ENCODE peak calls at places on chromosomes 2 and 18, in seven cellular contexts. L, T, A, F, W, M and N are unnamed samples.

GRCh38 chr18:1559563-1559962 is 654.9 kb downstream of the ADCYAP1 start:
- DNase-seq in M (no peak), W (no peak), T (peak), L (no peak), F (no peak), A (peak), N (no peak)

GRCh38 chr2:44367591-44367990 is 5.8 kb downstream of the CAMKMT start:
- DNase-seq in T (no peak), F (no peak), W (no peak), M (no peak), L (no peak), A (no peak), N (no peak)

GRCh38 chr2:239824051-239824694 is 201.0 kb downstream of the NDUFA10 start:
- DNase-seq in L (no peak), F (peak), M (peak), A (peak), T (peak), W (peak), N (no peak)

GRCh38 chr18:74768096-74768495 is 170.4 kb downstream of the ZNF407 start:
- DNase-seq in W (no peak), A (no peak), F (no peak), L (peak), M (no peak), T (no peak), N (no peak)

GRCh38 chr2:63124209-63124608 is 73.6 kb downstream of the OTX1 start:
- DNase-seq in A (no peak), T (no peak), F (no peak), L (no peak), W (no peak), M (peak), N (no peak)

GRCh38 chr2:140580799-140581198 is 1550.0 kb downstream of the LRP1B start:
- DNase-seq in M (no peak), T (no peak), A (no peak), L (no peak), W (no peak), F (no peak), N (peak)

GRCh38 chr2:20618468-20618885 is 32.4 kb downstream of the HS1BP3 start:
- DNase-seq in L (no peak), M (no peak), W (no peak), A (no peak), T (no peak), F (no peak), N (no peak)

GRCh38 chr2:222959358-222959757 is 92.6 kb upstream of the KCNE4 start:
- DNase-seq in T (peak), W (peak), M (peak), A (peak), F (no peak), L (peak), N (peak)

GRCh38 chr2:64952896-64953482 is 36.2 kb upstream of the SLC1A4 start:
- DNase-seq in F (no peak), L (peak), W (no peak), T (no peak), A (no peak), M (no peak), N (peak)

GRCh38 chr2:224626735-224627134 is 41.6 kb upstream of the CUL3 start:
- DNase-seq in M (no peak), L (no peak), A (no peak), T (no peak), W (no peak), F (no peak), N (no peak)

GRCh38 chr2:40043191-40043590 is 264.1 kb upstream of the THUMPD2 start:
- DNase-seq in A (no peak), T (no peak), W (no peak), L (peak), M (no peak), F (no peak), N (peak)
- H3K9ac ChIP-seq in A (no peak), T (no peak), W (no peak), L (no peak), M (no peak), F (no peak), N (no peak)

GRCh38 chr2:197480165-197481036 is 19.2 kb downstream of the HSPD1 start:
- DNase-seq in L (no peak), A (no peak), F (no peak), T (no peak), M (no peak), W (no peak), N (no peak)

GRCh38 chr2:197477764-197478163 is 21.9 kb downstream of the HSPD1 start:
- DNase-seq in F (no peak), W (no peak), A (no peak), L (no peak), M (no peak), T (no peak), N (no peak)
- H2BK5ac ChIP-seq in F (no peak), W (no peak), A (no peak), L (no peak), M (no peak), T (no peak), N (no peak)

GRCh38 chr2:101290711-101291110 is 17.8 kb downstream of the RNF149 start:
- DNase-seq in T (no peak), F (no peak), W (no peak), L (no peak), A (no peak), M (no peak), N (no peak)
- H3K18ac ChIP-seq in T (no peak), F (no peak), W (no peak), L (no peak), A (no peak), M (no peak), N (no peak)

DNA sequence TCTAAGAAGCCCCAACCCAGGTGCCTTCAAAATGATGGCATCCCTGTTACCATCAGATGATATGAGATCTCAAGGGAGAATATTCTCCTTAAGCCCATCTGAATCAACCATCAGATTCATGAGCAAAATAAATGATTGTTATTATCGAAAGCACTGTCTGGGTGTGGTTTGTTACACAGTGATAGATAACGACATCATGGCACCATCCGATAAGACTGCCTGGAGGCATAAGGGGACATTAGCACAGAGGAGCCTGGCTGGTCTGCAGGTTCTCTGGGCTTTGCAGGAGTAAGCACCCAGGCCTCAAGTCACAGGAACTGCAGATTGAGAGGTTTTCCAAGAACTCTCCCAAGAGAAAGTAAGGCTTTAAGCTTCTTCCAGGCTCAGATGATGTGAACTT is 15.6 kb downstream of the BMP10 start:
- DNase-seq in M (no peak), T (no peak), A (no peak), L (no peak), F (no peak), W (no peak), N (no peak)
- H3K9ac ChIP-seq in M (no peak), T (no peak), A (no peak), L (no peak), F (no peak), W (no peak), N (no peak)

GRCh38 chr18:13295894-13296293 is 77.3 kb downstream of the LDLRAD4 start:
- DNase-seq in W (no peak), L (no peak), M (no peak), A (no peak), F (no peak), T (no peak), N (no peak)

GRCh38 chr18:13300029-13300428 is 81.5 kb downstream of the LDLRAD4 start:
- DNase-seq in T (no peak), F (no peak), M (no peak), W (no peak), L (no peak), A (no peak), N (no peak)

GRCh38 chr18:13294309-13294708 is 75.7 kb downstream of the LDLRAD4 start:
- DNase-seq in M (no peak), L (no peak), T (no peak), F (no peak), A (no peak), W (no peak), N (no peak)

GRCh38 chr18:13298262-13298661 is 79.7 kb downstream of the LDLRAD4 start:
- DNase-seq in L (no peak), F (no peak), T (no peak), M (no peak), W (no peak), A (no peak), N (no peak)

GRCh38 chr18:13296868-13297574 is 78.5 kb downstream of the LDLRAD4 start:
- DNase-seq in W (no peak), T (no peak), A (no peak), M (no peak), F (no peak), L (no peak), N (no peak)
- H2BK5ac ChIP-seq in W (no peak), T (no peak), A (no peak), M (no peak), F (no peak), L (no peak), N (no peak)